ENCODE peak calls at places on chromosomes 16 and 17, in five cellular contexts. E is transverse colon, X is esophagus muscularis mucosa, L is heart left ventricle, T is lower leg skin. O is an unnamed sample.

GRCh38 chr17:81511550-81511799 is 1.1 kb downstream of the ACTG1 start:
- DNase-seq in L (no peak), X (no peak), T (no peak), E (no peak), O (no peak)

GRCh38 chr16:87653234-87653633 is 50.9 kb downstream of the JPH3 start:
- DNase-seq in X (no peak), T (no peak), E (no peak), L (peak), O (no peak)

GRCh38 chr16:51880776-51881175 is 666.2 kb downstream of the TOX3 start:
- DNase-seq in E (no peak), X (no peak), L (no peak), T (no peak), O (peak)

GRCh38 chr16:81035975-81036750 is 521 bp downstream of the ATMIN start:
- DNase-seq in E (peak), X (no peak), T (no peak), L (peak), O (peak)

GRCh38 chr17:65055708-65056638 is 567 bp downstream of the GNA13 start:
- DNase-seq in T (peak), E (peak), L (peak), X (no peak), O (peak)

GRCh38 chr16:16127469-16128116 is 95.7 kb downstream of the ABCC6 start:
- DNase-seq in L (no peak), E (peak), X (peak), T (peak), O (peak)

GRCh38 chr16:23502466-23502865 is 7.8 kb downstream of the GGA2 start:
- DNase-seq in L (no peak), E (no peak), T (no peak), X (no peak), O (no peak)

GRCh38 chr16:69522732-69523404 is 42.9 kb upstream of the NFAT5 start:
- DNase-seq in X (no peak), T (peak), E (no peak), L (no peak), O (no peak)

GRCh38 chr16:64627781-64628180 is 494.1 kb downstream of the CDH11 start:
- DNase-seq in L (peak), E (no peak), X (no peak), T (peak), O (no peak)

GRCh38 chr16:57799619-57800212 is 2.6 kb downstream of the KIFC3 start:
- DNase-seq in T (no peak), L (peak), E (no peak), X (no peak), O (no peak)

GRCh38 chr16:77919761-77920415 is 102.5 kb upstream of the CLEC3A start:
- DNase-seq in X (no peak), T (no peak), E (no peak), L (no peak), O (no peak)

DNA sequence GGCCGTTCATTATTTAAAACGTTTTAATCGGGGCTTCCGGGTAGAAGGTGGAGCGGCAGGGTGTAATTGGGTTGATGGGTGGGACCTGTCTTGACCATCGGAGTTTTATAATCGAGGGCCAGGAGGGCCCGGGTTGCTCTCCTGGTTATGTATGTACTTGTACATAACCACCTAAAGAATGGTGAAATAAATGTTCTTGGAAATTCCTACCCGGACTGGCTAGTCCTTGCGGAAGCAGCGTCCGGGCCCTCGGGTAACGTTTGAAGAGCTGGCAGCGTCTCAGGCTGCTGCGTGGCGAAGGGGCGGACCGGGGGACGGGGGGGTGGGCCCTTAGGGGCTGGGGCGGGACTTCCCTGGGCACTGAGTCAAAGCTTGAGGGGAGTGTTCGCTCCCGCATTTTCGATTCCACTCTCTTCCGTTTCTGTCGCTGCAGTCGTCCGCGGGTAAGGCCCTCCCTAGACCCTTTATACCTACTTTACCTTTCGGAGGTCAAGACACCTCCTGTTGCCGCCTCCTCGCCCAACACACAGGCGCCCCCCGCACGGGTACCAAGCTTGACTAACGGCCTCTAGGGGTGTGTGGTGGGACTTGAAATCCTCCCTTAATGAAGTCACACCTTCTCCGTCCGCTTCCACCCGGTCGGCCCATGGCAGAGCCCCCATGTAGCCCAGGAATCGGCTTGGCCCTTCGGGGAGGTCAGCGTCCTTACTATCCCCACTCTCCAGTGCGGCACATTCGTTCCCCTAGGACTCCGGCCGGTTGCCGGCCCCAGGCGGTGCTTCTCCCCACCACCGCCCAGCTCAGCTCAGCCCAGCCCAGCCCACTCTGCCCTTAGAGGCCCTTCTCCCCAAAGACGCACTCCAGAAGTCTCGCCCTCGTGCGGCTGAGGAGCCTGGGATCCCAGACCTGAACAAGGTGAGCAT is at the start of gene TMEM106A:
- DNase-seq in E (peak), X (peak), L (peak), T (peak), O (peak)
- TF ChIP-seq POLR2A in E (peak), X (no peak), L (no peak), T (no peak), O (peak)

DNA sequence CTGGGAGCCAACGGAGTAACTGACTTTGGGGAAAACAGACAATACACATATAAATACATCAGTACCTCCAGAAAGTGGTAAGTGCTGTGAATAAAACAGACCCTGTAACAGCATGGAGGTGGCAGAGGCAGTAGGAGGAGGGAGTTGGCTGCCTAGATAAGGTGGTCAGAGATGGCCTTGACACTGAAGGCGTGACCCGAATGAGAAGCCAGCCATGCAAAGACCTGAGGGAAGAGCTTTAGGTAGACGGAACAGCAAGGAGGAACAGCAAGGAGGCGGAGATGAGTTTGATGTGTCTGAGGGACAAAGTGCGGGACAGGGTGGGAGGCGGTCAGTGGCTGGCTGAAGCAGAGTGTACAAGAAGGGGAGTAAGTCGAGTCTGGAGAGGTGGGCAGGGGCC is 8.1 kb upstream of the SLC6A4 start:
- DNase-seq in X (no peak), E (no peak), L (no peak), T (peak), O (no peak)
- TF ChIP-seq POLR2A in X (no peak), E (no peak), L (no peak), T (no peak), O (no peak)

DNA sequence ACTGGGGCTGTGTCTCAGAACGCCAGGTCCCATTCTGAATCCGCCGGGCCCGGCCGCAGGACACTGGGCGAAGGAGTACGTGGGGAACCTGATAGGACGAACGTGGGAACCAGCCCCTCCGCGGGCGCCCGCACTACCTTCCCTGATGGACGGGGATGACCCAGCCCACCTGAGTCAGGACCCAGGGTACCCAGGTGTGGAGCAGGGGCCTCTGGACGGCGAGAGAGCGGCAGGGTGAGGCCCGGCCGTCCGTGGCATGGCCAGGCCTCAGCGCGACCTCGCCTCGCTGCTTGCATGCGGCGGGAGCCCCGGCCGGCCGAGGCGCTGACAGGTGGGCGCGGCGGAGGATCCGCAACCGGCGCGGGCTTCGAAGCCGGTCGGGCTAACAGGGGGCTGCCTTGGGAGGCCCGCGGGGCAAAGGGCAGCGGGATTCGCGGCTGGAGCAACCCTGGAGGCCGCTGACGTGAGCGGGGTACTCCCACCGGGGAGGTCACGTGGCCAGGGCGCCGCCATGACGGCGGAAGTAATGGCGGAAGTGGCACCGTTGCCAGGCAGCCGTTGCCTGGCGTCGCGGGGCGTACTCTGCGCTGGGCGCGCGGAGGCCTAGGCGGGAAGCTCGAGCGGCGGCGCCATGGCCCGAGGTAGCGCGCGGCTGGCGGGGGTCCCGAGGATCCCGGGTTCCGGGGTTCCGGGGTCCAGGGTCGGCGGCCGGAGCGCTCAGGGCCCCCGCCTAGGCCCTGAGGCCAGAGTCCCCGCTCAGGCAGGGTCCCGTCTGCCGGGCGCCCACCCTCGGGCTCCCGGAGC is at the start of gene WDR90:
- DNase-seq in L (peak), T (peak), X (peak), E (peak), O (peak)
- TF ChIP-seq POLR2A in L (no peak), T (no peak), X (peak), E (peak), O (peak)

GRCh38 chr16:1610841-1611653 is 825 bp downstream of the IFT140 start:
- DNase-seq in X (no peak), E (peak), L (no peak), T (no peak), O (no peak)
- TF ChIP-seq POLR2A in X (no peak), E (no peak), L (no peak), T (no peak), O (no peak)

GRCh38 chr17:73071387-73071999 is 21.0 kb downstream of the SLC39A11 start:
- DNase-seq in X (no peak), L (no peak), E (no peak), T (peak), O (no peak)
- TF ChIP-seq POLR2A in X (no peak), L (no peak), E (no peak), T (no peak), O (no peak)

GRCh38 chr17:75845058-75845711 is 981 bp upstream of the UNC13D start:
- DNase-seq in L (peak), T (peak), X (no peak), E (peak), O (peak)
- TF ChIP-seq POLR2A in L (peak), T (no peak), X (peak), E (peak), O (peak)